ENCODE peak calls at places on chromosomes 12 and 14, in eight cellular contexts. F, I, K, Z, T, S, D and R are unnamed samples.

GRCh38 chr12:64039285-64039871 is 182.7 kb downstream of the KICS2 start:
- DNase-seq in K (no peak), I (peak), F (peak), S (no peak), Z (peak), T (no peak), D (no peak), R (no peak)

GRCh38 chr12:62468394-62468793 is 1.8 kb downstream of the MON2 start:
- DNase-seq in I (no peak), T (peak), D (no peak), K (no peak), F (no peak), Z (no peak), S (no peak), R (no peak)

GRCh38 chr12:116990329-116990728 is 79.6 kb downstream of the FBXW8 start:
- DNase-seq in Z (no peak), T (no peak), F (no peak), I (no peak), S (no peak), D (no peak), K (no peak), R (no peak)

GRCh38 chr14:50677527-50678063 is 9.5 kb upstream of the SAV1 start:
- DNase-seq in T (peak), K (no peak), F (no peak), D (no peak), I (no peak), S (no peak), Z (no peak), R (no peak)

GRCh38 chr14:35355981-35356839 is 48.3 kb downstream of the NFKBIA start:
- DNase-seq in I (no peak), F (no peak), S (no peak), T (peak), D (no peak), K (no peak), Z (no peak), R (no peak)

GRCh38 chr12:106766393-106766826 is 8.1 kb upstream of the RIC8B start:
- DNase-seq in T (no peak), S (no peak), F (no peak), K (no peak), D (no peak), Z (no peak), I (no peak), R (no peak)

GRCh38 chr14:95683793-95684192 is 2.4 kb upstream of the TCL1B start:
- DNase-seq in I (no peak), S (no peak), Z (no peak), T (peak), D (no peak), K (peak), F (peak), R (no peak)

GRCh38 chr14:20998674-20999366 is at the start of gene SLC39A2:
- DNase-seq in Z (peak), F (no peak), K (no peak), T (peak), D (no peak), S (no peak), I (no peak), R (peak)

GRCh38 chr14:96165493-96166474 is 38.9 kb upstream of the BDKRB2 start:
- DNase-seq in K (no peak), D (no peak), I (no peak), T (no peak), F (no peak), S (no peak), Z (no peak), R (no peak)

GRCh38 chr12:124744659-124745467 is 118.8 kb downstream of the SCARB1 start:
- DNase-seq in K (no peak), F (no peak), Z (no peak), T (peak), I (no peak), S (no peak), D (no peak), R (no peak)

GRCh38 chr12:68358532-68359485 is 26.6 kb upstream of the MDM1 start:
- DNase-seq in I (peak), K (peak), D (no peak), F (peak), T (peak), Z (peak), S (peak), R (peak)

GRCh38 chr12:32501835-32502333 is 102.5 kb downstream of the FGD4 start:
- DNase-seq in I (peak), Z (no peak), F (no peak), K (no peak), D (no peak), S (no peak), T (no peak), R (peak)

GRCh38 chr12:108634225-108634795 is 616 bp upstream of the SELPLG start:
- DNase-seq in Z (no peak), I (no peak), S (peak), T (peak), F (no peak), D (no peak), K (peak), R (no peak)

GRCh38 chr12:23356440-23356839 is 593.0 kb downstream of the SOX5 start:
- DNase-seq in S (no peak), D (no peak), Z (no peak), F (no peak), K (no peak), I (no peak), T (no peak), R (no peak)

GRCh38 chr12:115204957-115205754 is 521.2 kb upstream of the TBX3 start:
- DNase-seq in Z (no peak), K (no peak), F (no peak), S (no peak), D (no peak), I (no peak), T (peak), R (peak)

GRCh38 chr12:25648460-25648859 is 95.4 kb upstream of the LMNTD1 start:
- DNase-seq in K (no peak), I (peak), F (no peak), Z (no peak), S (no peak), D (no peak), T (peak), R (peak)

GRCh38 chr12:59626382-59626781 is 30.6 kb downstream of the SLC16A7 start:
- DNase-seq in S (no peak), Z (no peak), T (peak), K (no peak), F (no peak), I (no peak), D (no peak), R (peak)

GRCh38 chr14:92956961-92957360 is 34.0 kb downstream of the CHGA start:
- DNase-seq in D (no peak), T (no peak), S (no peak), Z (no peak), K (no peak), F (no peak), I (no peak), R (no peak)

GRCh38 chr14:94971750-94972149 is 185.6 kb downstream of the DICER1 start:
- DNase-seq in D (no peak), K (no peak), I (no peak), F (no peak), T (no peak), S (no peak), Z (no peak), R (no peak)

GRCh38 chr12:101305226-101305779 is 25.4 kb downstream of the UTP20 start:
- DNase-seq in S (no peak), T (no peak), F (no peak), D (no peak), I (no peak), K (no peak), Z (no peak), R (no peak)

GRCh38 chr12:47741340-47741703 is 16.0 kb upstream of the ENDOU start:
- DNase-seq in F (no peak), D (peak), I (no peak), T (peak), Z (no peak), S (peak), K (no peak), R (no peak)

GRCh38 chr12:57842342-57843294 is 3.9 kb downstream of the CTDSP2 start:
- DNase-seq in T (no peak), Z (no peak), F (no peak), K (no peak), D (no peak), S (peak), I (no peak), R (no peak)